ENCODE peak calls at places on chromosomes 4 and X, in ten cellular contexts. V is stomach, K is lung, M is substantia nigra, G is right cardiac atrium, S is tibial nerve, L is breast epithelium, C is HCT116, W is SJSA1, T is hepatocyte. Y is an unnamed sample.

GRCh38 chr4:107814758-107815552 is 9.8 kb upstream of the SGMS2 start:
- DNase-seq in V (no peak), K (no peak), M (no peak), G (no peak), S (no peak), L (no peak), C (no peak), W (no peak), T (no peak), Y (no peak)

GRCh38 chr4:52748432-52748831 is 2.8 kb downstream of the ERVMER34-1 start:
- DNase-seq in V (no peak), K (no peak), M (no peak), G (no peak), S (no peak), L (no peak), C (no peak), W (no peak), T (no peak), Y (no peak)

GRCh38 chrX:97074400-97074799 is 190.7 kb downstream of the RPA4 start:
- DNase-seq in V (no peak), K (no peak), M (no peak), G (no peak), S (no peak), L (no peak), C (no peak), W (no peak), T (no peak), Y (no peak)

GRCh38 chr4:139454111-139454600 is at the start of gene RAB33B:
- DNase-seq in V (no peak), K (no peak), M (no peak), G (no peak), S (peak), L (no peak), C (no peak), W (no peak), T (no peak), Y (no peak)

GRCh38 chr4:94339779-94340178 is 2.9 kb downstream of the HPGDS start:
- DNase-seq in V (no peak), K (no peak), M (no peak), G (peak), S (no peak), L (no peak), C (no peak), W (no peak), T (no peak), Y (no peak)

GRCh38 chr4:187209921-187210613 is 486.4 kb upstream of the FAT1 start:
- DNase-seq in V (no peak), K (no peak), M (no peak), G (peak), S (no peak), L (peak), C (no peak), W (peak), T (peak), Y (peak)

GRCh38 chr4:98394134-98394533 is 132.9 kb downstream of the RAP1GDS1 start:
- DNase-seq in V (no peak), K (no peak), M (no peak), G (no peak), S (no peak), L (no peak), C (no peak), W (no peak), T (no peak), Y (no peak)

GRCh38 chrX:7515681-7516413 is 327.1 kb upstream of the VCX start:
- DNase-seq in V (no peak), K (no peak), M (no peak), G (no peak), S (no peak), L (no peak), C (no peak), W (no peak), T (no peak), Y (no peak)

GRCh38 chr4:2353222-2354107 is 65.0 kb downstream of the ZFYVE28 start:
- DNase-seq in V (no peak), K (no peak), M (no peak), G (peak), S (no peak), L (no peak), C (no peak), W (no peak), T (no peak), Y (no peak)

GRCh38 chr4:67152976-67153375 is 392.3 kb downstream of the CENPC start:
- DNase-seq in V (no peak), K (no peak), M (no peak), G (no peak), S (no peak), L (no peak), C (no peak), W (no peak), T (no peak), Y (no peak)

GRCh38 chr4:8540072-8540471 is 40.1 kb upstream of the GPR78 start:
- DNase-seq in V (no peak), K (no peak), M (peak), G (no peak), S (no peak), L (no peak), C (no peak), W (no peak), T (no peak), Y (no peak)

GRCh38 chr4:98720871-98721480 is 62.6 kb upstream of the TSPAN5 start:
- DNase-seq in V (no peak), K (no peak), M (no peak), G (no peak), S (no peak), L (no peak), C (peak), W (peak), T (no peak), Y (peak)

GRCh38 chr4:154658680-154659402 is 46.4 kb upstream of the FGG start:
- DNase-seq in V (no peak), K (no peak), M (no peak), G (no peak), S (no peak), L (no peak), C (no peak), W (no peak), T (no peak), Y (no peak)

GRCh38 chr4:170008376-170008775 is 17.8 kb downstream of the MFAP3L start:
- DNase-seq in V (no peak), K (no peak), M (no peak), G (no peak), S (no peak), L (no peak), C (no peak), W (no peak), T (no peak), Y (no peak)

DNA sequence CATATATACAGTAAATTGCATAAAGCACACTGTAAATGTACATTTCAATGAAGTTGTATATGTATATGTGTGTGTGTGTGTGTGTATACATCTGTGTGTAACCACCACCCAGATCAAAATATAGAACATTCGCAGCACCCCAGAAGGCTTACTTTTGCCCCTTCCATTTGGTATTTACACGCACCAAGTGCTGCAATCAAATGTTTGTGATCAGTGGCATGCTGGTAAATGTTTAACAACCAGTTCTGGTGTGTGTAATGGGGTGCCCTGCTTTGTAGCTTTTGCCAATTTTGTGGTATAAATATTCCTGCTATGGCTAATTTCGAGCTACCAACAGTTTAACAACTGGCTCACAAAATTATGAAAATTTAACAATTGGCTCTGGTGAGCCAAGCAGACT is 101.3 kb downstream of the RTL5 start:
- DNase-seq in V (no peak), K (no peak), M (no peak), G (no peak), S (no peak), L (no peak), C (no peak), W (no peak), T (no peak), Y (no peak)
- H3K27ac ChIP-seq in V (peak), K (no peak), M (no peak), G (no peak), S (peak), L (no peak), C (no peak), W (no peak), T (peak), Y (no peak)

GRCh38 chr4:87046111-87046510 is 111.3 kb downstream of the AFF1 start:
- DNase-seq in V (no peak), K (no peak), M (no peak), G (no peak), S (no peak), L (no peak), C (no peak), W (no peak), T (no peak), Y (no peak)
- H3K27ac ChIP-seq in V (peak), K (peak), M (peak), G (peak), S (peak), L (peak), C (no peak), W (no peak), T (no peak), Y (no peak)

DNA sequence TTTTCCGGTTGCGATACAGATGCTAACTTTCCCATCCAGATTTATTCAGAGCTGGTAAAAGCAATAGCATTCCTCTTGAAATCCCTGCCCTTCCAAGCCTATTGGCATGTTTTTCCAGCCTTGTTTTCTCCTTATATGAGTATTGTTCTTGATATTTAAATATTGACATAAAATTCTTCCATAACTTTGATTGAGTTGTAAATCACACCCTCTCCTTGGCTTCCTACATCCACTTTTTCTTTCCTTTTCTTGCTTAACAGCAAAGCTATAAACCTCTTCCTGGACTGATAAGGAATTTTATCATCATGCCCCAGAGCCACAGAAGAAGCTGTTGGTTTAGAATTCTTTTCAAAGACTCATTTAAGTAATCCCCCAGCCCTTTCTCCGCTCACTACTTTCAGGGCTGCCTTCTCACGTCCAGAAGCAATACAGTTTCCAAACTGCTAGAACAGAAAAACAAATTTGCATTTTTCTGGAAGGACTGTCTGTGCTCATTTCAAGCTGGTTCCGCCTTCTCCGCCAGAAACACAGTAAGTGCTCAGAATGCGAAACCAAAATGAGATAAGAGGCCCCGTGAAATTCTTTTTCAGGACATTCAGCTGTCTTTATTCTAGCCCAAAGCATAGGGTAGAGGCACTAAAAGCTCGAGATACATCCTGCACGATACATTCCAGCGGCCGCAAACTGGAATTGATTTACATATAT is 922 bp downstream of the MID1 start:
- DNase-seq in V (no peak), K (no peak), M (no peak), G (no peak), S (no peak), L (no peak), C (no peak), W (peak), T (no peak), Y (no peak)
- H3K27ac ChIP-seq in V (peak), K (no peak), M (no peak), G (peak), S (peak), L (peak), C (peak), W (peak), T (peak), Y (peak)

DNA sequence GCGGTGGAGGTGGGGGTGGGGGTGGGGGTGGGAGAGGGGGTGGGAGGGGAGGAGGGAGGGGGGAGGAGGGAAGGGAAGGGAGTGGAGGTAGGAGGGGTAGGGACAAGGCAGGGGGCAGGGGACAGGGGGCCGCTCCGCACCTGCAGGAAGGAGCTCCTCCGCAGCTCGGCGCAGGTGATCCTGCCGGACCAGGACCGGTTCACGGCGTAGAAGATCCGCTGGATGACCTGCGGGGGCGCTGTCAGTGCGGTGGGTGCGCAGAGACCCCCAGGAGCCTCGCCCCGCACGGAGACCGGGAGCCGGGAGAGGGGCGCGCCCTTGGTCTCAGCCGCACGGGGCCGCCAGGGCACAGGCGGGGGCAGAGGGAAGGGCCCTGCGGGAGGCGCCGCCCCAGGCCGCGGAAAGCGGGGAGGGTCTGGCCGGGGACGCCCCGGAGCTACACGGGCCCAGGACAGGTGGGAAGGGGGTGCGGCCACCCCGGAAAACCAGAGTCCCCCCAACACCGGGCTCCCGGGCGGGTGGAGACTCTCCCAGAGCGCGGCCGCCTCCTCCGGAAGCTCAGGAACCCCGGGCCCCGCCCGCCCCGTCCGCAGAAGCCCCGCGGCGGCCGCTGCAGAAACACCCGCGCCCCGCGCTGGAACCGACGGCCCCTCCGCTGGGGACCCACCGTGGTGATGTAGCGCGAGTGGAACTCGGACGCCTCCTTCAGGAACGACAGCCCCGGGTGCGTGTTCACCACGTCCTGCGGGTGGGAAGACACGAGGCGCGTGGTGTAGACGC is 27.6 kb upstream of the GTPBP6 start:
- DNase-seq in V (no peak), K (no peak), M (no peak), G (peak), S (no peak), L (no peak), C (no peak), W (no peak), T (no peak), Y (no peak)
- H3K27ac ChIP-seq in V (no peak), K (no peak), M (no peak), G (no peak), S (no peak), L (no peak), C (no peak), W (no peak), T (no peak), Y (no peak)

DNA sequence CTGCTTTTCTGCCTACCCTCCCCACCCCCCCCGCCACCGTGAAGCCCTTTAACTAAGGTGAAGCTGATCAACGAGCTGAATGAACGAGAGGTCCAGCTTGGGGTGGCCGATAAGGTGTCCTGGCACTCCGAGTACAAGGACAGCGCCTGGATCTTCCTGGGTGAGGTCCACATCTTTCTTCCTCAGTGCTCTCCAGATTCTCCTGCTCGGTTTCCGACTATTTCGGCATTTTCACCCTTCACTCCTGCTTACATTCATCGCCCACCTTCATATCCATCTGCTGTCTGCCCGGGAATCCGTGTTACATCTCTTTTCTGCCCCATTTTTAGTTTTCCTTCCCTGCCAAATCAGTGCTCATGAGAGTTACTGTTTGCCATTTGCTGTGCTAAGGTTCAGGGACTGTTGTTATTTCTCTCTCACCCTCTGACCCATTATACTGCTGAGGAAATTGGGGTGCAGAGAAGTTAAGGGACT is 461 bp downstream of the RBMX2 start:
- DNase-seq in V (no peak), K (no peak), M (no peak), G (no peak), S (no peak), L (no peak), C (no peak), W (peak), T (no peak), Y (no peak)
- H3K27ac ChIP-seq in V (peak), K (peak), M (peak), G (peak), S (peak), L (peak), C (peak), W (no peak), T (peak), Y (no peak)

GRCh38 chr4:68410643-68411042 is 36.6 kb upstream of the TMPRSS11E start:
- DNase-seq in V (no peak), K (no peak), M (no peak), G (no peak), S (no peak), L (no peak), C (no peak), W (no peak), T (no peak), Y (no peak)
- H3K27ac ChIP-seq in V (no peak), K (no peak), M (no peak), G (no peak), S (no peak), L (no peak), C (no peak), W (no peak), T (no peak), Y (no peak)

GRCh38 chrX:136652822-136653723 is 5.1 kb downstream of the CD40LG start:
- DNase-seq in V (no peak), K (no peak), M (no peak), G (no peak), S (no peak), L (no peak), C (no peak), W (no peak), T (no peak), Y (no peak)

GRCh38 chrX:136659174-136659573 is 11.2 kb downstream of the CD40LG start:
- DNase-seq in V (no peak), K (no peak), M (no peak), G (no peak), S (no peak), L (no peak), C (no peak), W (no peak), T (no peak), Y (no peak)

GRCh38 chrX:136660896-136661295 is 12.9 kb downstream of the CD40LG start:
- DNase-seq in V (no peak), K (no peak), M (no peak), G (no peak), S (no peak), L (no peak), C (no peak), W (no peak), T (no peak), Y (no peak)

GRCh38 chrX:136658151-136658550 is 10.2 kb downstream of the CD40LG start:
- DNase-seq in V (no peak), K (no peak), M (no peak), G (no peak), S (no peak), L (no peak), C (no peak), W (no peak), T (no peak), Y (no peak)

DNA sequence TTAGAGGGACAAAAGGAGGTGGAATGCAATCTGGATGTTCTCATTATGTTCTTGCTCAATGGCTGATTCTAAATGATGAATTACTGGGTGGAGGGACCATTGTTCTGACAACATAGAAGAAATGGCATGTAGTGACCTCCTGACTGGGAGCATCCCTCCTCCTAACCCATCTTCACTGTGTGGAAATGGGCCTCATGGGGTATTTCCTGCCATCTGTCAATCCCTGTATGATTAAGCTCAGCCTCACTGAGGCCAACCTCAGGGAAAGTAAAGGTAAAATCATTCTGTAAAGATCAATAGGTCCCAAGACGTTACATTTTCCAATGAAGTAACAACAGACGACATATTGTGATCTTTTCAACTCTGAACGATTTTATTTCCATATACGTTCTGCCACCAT is 8.6 kb downstream of the CD40LG start:
- DNase-seq in V (no peak), K (no peak), M (no peak), G (no peak), S (no peak), L (no peak), C (no peak), W (no peak), T (no peak), Y (no peak)
- H3K27ac ChIP-seq in V (no peak), K (no peak), M (no peak), G (no peak), S (no peak), L (no peak), C (no peak), W (no peak), T (no peak), Y (no peak)